ENCODE peak calls at places on chromosomes 3 and 15, in nine cellular contexts. D is iPS DF 19.7, F is SJSA1, H is ureter, V is NCI-H345, C is PC-3, E is GM03348, L is GM06990, B is HS-27A. M is an unnamed sample.

GRCh38 chr3:58429657-58430056 is 4.0 kb downstream of the PDHB start:
- DNase-seq in D (no peak), F (no peak), H (no peak), V (no peak), C (no peak), E (peak), L (no peak), B (no peak), M (peak)

GRCh38 chr3:32596926-32597369 is 26.3 kb upstream of the DYNC1LI1 start:
- DNase-seq in D (no peak), F (no peak), H (no peak), V (no peak), C (no peak), E (no peak), L (no peak), B (no peak), M (no peak)

GRCh38 chr3:44439499-44440295 is 37.8 kb downstream of the ZNF445 start:
- DNase-seq in D (no peak), F (no peak), H (peak), V (no peak), C (no peak), E (no peak), L (peak), B (no peak), M (peak)

GRCh38 chr3:61680617-61681016 is 119.2 kb downstream of the PTPRG start:
- DNase-seq in D (no peak), F (no peak), H (no peak), V (no peak), C (no peak), E (no peak), L (no peak), B (no peak), M (no peak)

GRCh38 chr3:126080970-126081369 is 3.0 kb downstream of the SLC41A3 start:
- DNase-seq in D (no peak), F (no peak), H (no peak), V (no peak), C (no peak), E (no peak), L (no peak), B (no peak), M (no peak)

GRCh38 chr15:63983071-63983711 is 63.1 kb downstream of the DAPK2 start:
- DNase-seq in D (no peak), F (no peak), H (peak), V (no peak), C (no peak), E (no peak), L (no peak), B (no peak), M (no peak)

GRCh38 chr3:144127700-144128099 is 156.1 kb downstream of the DIPK2A start:
- DNase-seq in D (no peak), F (no peak), H (no peak), V (peak), C (no peak), E (no peak), L (no peak), B (no peak), M (no peak)

GRCh38 chr3:177362646-177363045 is 165.4 kb upstream of the TBL1XR1 start:
- DNase-seq in D (no peak), F (no peak), H (no peak), V (peak), C (no peak), E (no peak), L (no peak), B (no peak), M (no peak)

GRCh38 chr15:56149071-56149470 is 94.6 kb downstream of the RFX7 start:
- DNase-seq in D (no peak), F (no peak), H (no peak), V (no peak), C (no peak), E (peak), L (no peak), B (no peak), M (no peak)

GRCh38 chr3:182631183-182632076 is 161.9 kb upstream of the ATP11B start:
- DNase-seq in D (no peak), F (no peak), H (no peak), V (no peak), C (no peak), E (no peak), L (no peak), B (no peak), M (no peak)

GRCh38 chr3:61155701-61156292 is 95.5 kb downstream of the FHIT start:
- DNase-seq in D (no peak), F (no peak), H (no peak), V (no peak), C (no peak), E (no peak), L (no peak), B (no peak), M (no peak)

GRCh38 chr3:169454823-169455222 is 208.7 kb downstream of the MECOM start:
- DNase-seq in D (no peak), F (no peak), H (no peak), V (no peak), C (peak), E (peak), L (no peak), B (peak), M (peak)

GRCh38 chr3:20055020-20055775 is 15.0 kb downstream of the KAT2B start:
- DNase-seq in D (no peak), F (no peak), H (no peak), V (no peak), C (no peak), E (no peak), L (no peak), B (no peak), M (no peak)

GRCh38 chr15:67521770-67522568 is 1.0 kb downstream of the C15orf61 start:
- DNase-seq in D (no peak), F (peak), H (no peak), V (peak), C (peak), E (peak), L (no peak), B (no peak), M (no peak)

GRCh38 chr15:74264081-74264501 is 28.0 kb downstream of the CCDC33 start:
- DNase-seq in D (no peak), F (no peak), H (no peak), V (peak), C (no peak), E (no peak), L (no peak), B (no peak), M (no peak)

GRCh38 chr3:52185837-52186236 is 12.1 kb upstream of the ALAS1 start:
- DNase-seq in D (no peak), F (no peak), H (no peak), V (no peak), C (no peak), E (no peak), L (no peak), B (no peak), M (no peak)

GRCh38 chr3:46778101-46778500 is 60.4 kb upstream of the PRSS50 start:
- DNase-seq in D (no peak), F (no peak), H (no peak), V (no peak), C (no peak), E (no peak), L (peak), B (no peak), M (no peak)

M was measured in kidney tubule cell.